ENCODE peak calls at places on chromosomes 5 and 9, in five cellular contexts. R is mucosa of descending colon, Z is EL, Q is activated gamma-delta T cell treated with Interleukin-2 at 50 U/mL for 16 hours, U is MV-4-11. S is an unnamed sample.

GRCh38 chr9:114301798-114302565 is 20.9 kb upstream of the ORM1 start:
- DNase-seq in R (no peak), Z (no peak), Q (no peak), U (no peak), S (no peak)

GRCh38 chr5:59786271-59786805 is 107.2 kb downstream of the PDE4D start:
- DNase-seq in R (no peak), Z (peak), Q (no peak), U (no peak), S (no peak)

GRCh38 chr9:16385590-16386578 is 484.6 kb downstream of the BNC2 start:
- DNase-seq in R (no peak), Z (peak), Q (no peak), U (no peak), S (no peak)

GRCh38 chr5:96905864-96906263 is 29.6 kb downstream of the ERAP2 start:
- DNase-seq in R (no peak), Z (no peak), Q (no peak), U (peak), S (no peak)

GRCh38 chr5:58946232-58946631 is 363.4 kb downstream of the RAB3C start:
- DNase-seq in R (no peak), Z (no peak), Q (no peak), U (no peak), S (no peak)

GRCh38 chr5:66621146-66621545 is 25.0 kb downstream of the MAST4 start:
- DNase-seq in R (no peak), Z (no peak), Q (no peak), U (no peak), S (no peak)

GRCh38 chr5:119926301-119926700 is 296.9 kb downstream of the FAM170A start:
- DNase-seq in R (no peak), Z (no peak), Q (no peak), U (no peak), S (no peak)

GRCh38 chr5:57735754-57736153 is 253.1 kb upstream of the ACTBL2 start:
- DNase-seq in R (no peak), Z (peak), Q (no peak), U (no peak), S (no peak)

GRCh38 chr5:42566658-42567313 is 143.5 kb downstream of the GHR start:
- DNase-seq in R (no peak), Z (no peak), Q (no peak), U (no peak), S (no peak)

GRCh38 chr9:35962126-35962906 is 4.4 kb upstream of the OR2S2 start:
- DNase-seq in R (no peak), Z (peak), Q (no peak), U (no peak), S (no peak)

GRCh38 chr5:171619196-171619595 is 166.4 kb upstream of the SMIM23 start:
- DNase-seq in R (no peak), Z (no peak), Q (no peak), U (no peak), S (no peak)

GRCh38 chr5:146516151-146516475 is at the start of gene GPR151:
- DNase-seq in R (no peak), Z (no peak), Q (no peak), U (peak), S (no peak)

GRCh38 chr9:136143215-136144001 is 24.7 kb upstream of the TMEM250 start:
- DNase-seq in R (no peak), Z (peak), Q (no peak), U (no peak), S (no peak)

GRCh38 chr5:34488984-34489383 is 167.1 kb upstream of the RAI14 start:
- DNase-seq in R (no peak), Z (no peak), Q (no peak), U (no peak), S (no peak)

GRCh38 chr5:101728933-101729332 is 567.2 kb downstream of the SLCO4C1 start:
- DNase-seq in R (no peak), Z (no peak), Q (no peak), U (peak), S (no peak)

GRCh38 chr9:129739432-129739831 is 13.4 kb downstream of the PTGES start:
- DNase-seq in R (no peak), Z (no peak), Q (no peak), U (no peak), S (no peak)

GRCh38 chr5:178119915-178120660 is 6.8 kb downstream of the N4BP3 start:
- DNase-seq in R (no peak), Z (no peak), Q (no peak), U (no peak), S (no peak)

GRCh38 chr5:142699105-142699720 is 13.3 kb upstream of the FGF1 start:
- DNase-seq in R (peak), Z (peak), Q (peak), U (peak), S (no peak)

GRCh38 chr5:157471709-157472108 is 11.7 kb downstream of the NIPAL4 start:
- DNase-seq in R (no peak), Z (peak), Q (no peak), U (no peak), S (no peak)

GRCh38 chr9:33130501-33130900 is 36.6 kb downstream of the B4GALT1 start:
- DNase-seq in R (no peak), Z (no peak), Q (no peak), U (peak), S (no peak)

GRCh38 chr9:117574099-117574498 is 130.1 kb upstream of the TLR4 start:
- DNase-seq in R (no peak), Z (no peak), Q (no peak), U (no peak), S (no peak)

GRCh38 chr9:37453827-37454226 is 11.4 kb downstream of the ZBTB5 start:
- DNase-seq in R (no peak), Z (no peak), Q (no peak), U (no peak), S (no peak)

GRCh38 chr5:135205616-135206349 is 171.8 kb upstream of the PITX1 start:
- DNase-seq in R (no peak), Z (peak), Q (no peak), U (no peak), S (no peak)

S was measured in cerebellar nuclear complex.